ENCODE peak calls at places on chromosomes 6 and 20, in seven cellular contexts. F is ovary; C is tibial artery; D is mammary epithelial cell; Q is tibial nerve; S is CD4-positive, CD25-positive, alpha-beta regulatory T cell; Z is small intestine. T is an unnamed sample. For H3K4me1 and H3K27me3, the result is how much of the 10 kb centered on the place peaks cover.

GRCh38 chr6:13813621-13814175 is 659 bp downstream of the MCUR1 start:
- DNase-seq in F (peak), C (peak), D (peak), Q (no peak), S (no peak), Z (peak), T (peak)

GRCh38 chr6:170306324-170307079 is at the start of gene FAM120B:
- DNase-seq in F (peak), C (peak), D (peak), Q (peak), S (peak), Z (peak), T (peak)

GRCh38 chr6:10559492-10560150 is 38.5 kb downstream of the GCNT2 start:
- DNase-seq in F (no peak), C (no peak), D (no peak), Q (no peak), S (no peak), Z (no peak), T (no peak)

GRCh38 chr20:34582911-34583310 is 24.4 kb downstream of the MAP1LC3A start:
- DNase-seq in F (no peak), C (no peak), D (no peak), Q (no peak), S (no peak), Z (peak), T (peak)

GRCh38 chr6:31663087-31663960 is 1.5 kb downstream of the GPANK1 start:
- DNase-seq in F (no peak), C (no peak), D (peak), Q (no peak), S (no peak), Z (peak), T (peak)

GRCh38 chr6:42520786-42521607 is 42.8 kb upstream of the UBR2 start:
- DNase-seq in F (no peak), C (no peak), D (peak), Q (no peak), S (peak), Z (no peak), T (peak)

GRCh38 chr6:12103158-12103557 is 91.0 kb downstream of the HIVEP1 start:
- DNase-seq in F (no peak), C (no peak), D (no peak), Q (no peak), S (no peak), Z (no peak), T (no peak)

GRCh38 chr6:72272958-72273357 is 348.9 kb upstream of the KCNQ5 start:
- DNase-seq in F (no peak), C (no peak), D (no peak), Q (no peak), S (no peak), Z (no peak), T (peak)

GRCh38 chr6:110671447-110671846 is 143.8 kb downstream of the CDK19 start:
- DNase-seq in F (no peak), C (no peak), D (no peak), Q (no peak), S (no peak), Z (no peak), T (no peak)

DNA sequence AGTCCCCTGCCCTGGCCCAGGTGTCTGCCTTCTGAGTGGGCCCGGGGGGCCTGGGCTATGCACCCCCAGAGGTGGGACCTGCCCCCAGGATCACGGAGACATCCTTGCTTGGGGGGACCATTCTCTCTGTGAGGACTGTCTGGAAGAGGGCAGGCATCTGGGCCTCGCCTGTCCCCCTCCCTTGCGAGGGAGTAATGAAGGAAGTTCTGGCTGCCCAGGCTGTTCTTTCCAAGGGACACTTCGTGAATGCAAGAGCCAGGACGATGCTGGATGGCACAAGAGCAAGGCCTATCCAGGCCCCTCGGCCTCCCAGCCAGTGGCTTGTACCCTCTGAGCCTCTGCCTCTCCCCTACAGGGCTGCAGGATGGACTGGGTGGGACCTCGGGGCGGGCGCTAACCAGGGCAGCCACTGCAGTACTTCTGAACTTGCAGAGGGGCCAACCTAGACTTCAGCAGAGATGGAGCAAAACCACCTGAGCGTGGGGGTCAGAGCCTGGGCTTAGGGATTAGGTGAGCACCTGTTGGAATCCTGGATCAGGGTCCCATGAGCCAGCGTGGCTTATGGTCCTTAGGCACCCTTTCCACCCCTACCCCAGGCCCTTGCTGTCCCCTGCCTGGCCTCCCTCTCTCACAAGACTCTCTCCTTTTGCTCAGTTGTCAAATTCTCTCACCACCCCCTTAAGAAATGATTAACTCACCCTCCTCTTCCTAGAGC is 53.3 kb downstream of the CTCFL start:
- DNase-seq in F (no peak), C (no peak), D (no peak), Q (no peak), S (no peak), Z (no peak), T (no peak)
- H3K4me1 ChIP-seq in F (under half), C (under half), D (under half), Q (under half), S (under half), Z (under half), T (under half)

GRCh38 chr6:108157234-108157971 is 8.4 kb upstream of the NR2E1 start:
- DNase-seq in F (no peak), C (no peak), D (no peak), Q (no peak), S (no peak), Z (no peak), T (no peak)

GRCh38 chr6:108156938-108157233 is 8.9 kb upstream of the NR2E1 start:
- DNase-seq in F (no peak), C (no peak), D (no peak), Q (no peak), S (no peak), Z (no peak), T (no peak)

GRCh38 chr6:108160009-108160408 is 5.8 kb upstream of the NR2E1 start:
- DNase-seq in F (no peak), C (no peak), D (no peak), Q (no peak), S (no peak), Z (no peak), T (no peak)

GRCh38 chr6:108157972-108158441 is 7.8 kb upstream of the NR2E1 start:
- DNase-seq in F (no peak), C (no peak), D (no peak), Q (no peak), S (no peak), Z (no peak), T (no peak)

DNA sequence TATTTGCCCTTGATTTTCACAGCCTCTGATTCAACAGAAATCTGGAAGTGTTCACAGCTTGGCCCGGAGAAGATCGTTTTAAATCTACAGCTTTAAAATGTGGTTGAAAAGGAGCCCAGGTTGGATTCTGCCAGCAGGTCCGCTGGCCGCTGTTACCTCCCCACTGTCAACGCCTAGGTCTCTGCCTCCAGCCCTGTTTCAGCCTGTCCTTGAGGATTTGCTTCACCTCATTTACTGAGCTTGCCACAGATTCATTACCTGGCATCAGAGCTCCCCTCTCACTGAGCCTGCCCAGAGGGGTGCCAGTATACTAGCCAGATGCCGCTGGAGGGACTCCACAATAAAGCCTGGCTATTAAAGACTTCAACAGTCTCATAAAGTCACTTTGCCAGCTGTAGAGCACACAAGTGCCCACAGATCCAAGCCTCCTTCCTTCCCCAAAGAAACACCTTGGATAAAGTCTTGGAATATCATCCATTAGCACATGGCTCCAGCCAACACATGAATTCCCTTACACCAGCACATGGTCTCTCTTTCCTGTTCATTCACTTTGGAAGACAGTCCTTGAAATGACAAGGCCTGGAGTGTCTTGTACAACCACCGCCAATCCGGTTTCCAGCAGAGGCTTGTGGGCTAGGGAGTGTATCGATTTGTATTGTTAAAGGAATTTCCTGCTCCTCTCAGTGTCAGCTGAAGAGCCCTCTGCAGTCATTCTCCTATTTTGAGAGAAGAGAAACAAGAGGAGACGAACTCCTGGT is 9.5 kb upstream of the NR2E1 start:
- DNase-seq in F (no peak), C (no peak), D (peak), Q (no peak), S (no peak), Z (no peak), T (no peak)
- H3K27me3 ChIP-seq in F (under half), C (under half), D (under half), Q (half or more), S (half or more), Z (under half), T (half or more)

DNA sequence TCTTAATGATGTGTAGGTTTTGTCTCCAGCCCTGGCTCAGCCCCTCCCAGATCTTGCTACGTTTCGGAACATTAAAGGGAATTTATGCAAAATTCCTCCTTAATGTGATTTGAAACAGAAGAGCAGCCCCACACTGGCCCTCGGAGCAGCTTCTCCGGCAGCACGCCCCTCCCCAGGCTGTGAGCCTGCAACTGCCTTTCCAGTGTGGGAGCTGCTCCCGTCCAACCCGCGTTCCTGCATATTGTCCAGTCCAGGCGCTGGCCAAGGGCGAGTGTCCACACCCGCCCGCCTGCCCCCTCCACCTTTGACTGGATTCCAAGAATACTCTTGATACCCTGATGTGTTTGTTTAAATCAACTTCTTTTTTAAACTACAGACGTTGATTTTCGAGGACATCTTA is 257.2 kb downstream of the TAF4 start:
- DNase-seq in F (no peak), C (no peak), D (no peak), Q (no peak), S (no peak), Z (no peak), T (no peak)
- H3K4me1 ChIP-seq in F (under half), C (under half), D (under half), Q (under half), S (under half), Z (under half), T (under half)

GRCh38 chr6:158706369-158706982 is 56.6 kb downstream of the SYTL3 start:
- DNase-seq in F (peak), C (peak), D (peak), Q (peak), S (no peak), Z (peak), T (peak)
- H3K27me3 ChIP-seq in F (under half), C (under half), D (under half), Q (under half), S (under half), Z (under half), T (under half)

GRCh38 chr20:47499053-47499452 is 2.6 kb upstream of the NCOA3 start:
- DNase-seq in F (no peak), C (no peak), D (no peak), Q (no peak), S (no peak), Z (no peak), T (no peak)

GRCh38 chr20:47493954-47494293 is 7.8 kb upstream of the NCOA3 start:
- DNase-seq in F (no peak), C (no peak), D (peak), Q (no peak), S (no peak), Z (peak), T (no peak)

GRCh38 chr20:47498606-47499005 is 3.1 kb upstream of the NCOA3 start:
- DNase-seq in F (no peak), C (no peak), D (no peak), Q (no peak), S (no peak), Z (no peak), T (no peak)

GRCh38 chr20:47493175-47493953 is 8.3 kb upstream of the NCOA3 start:
- DNase-seq in F (peak), C (peak), D (peak), Q (peak), S (peak), Z (peak), T (peak)

GRCh38 chr20:47496118-47496517 is 5.6 kb upstream of the NCOA3 start:
- DNase-seq in F (no peak), C (no peak), D (no peak), Q (no peak), S (no peak), Z (no peak), T (no peak)
- H3K4me1 ChIP-seq in F (under half), C (under half), D (under half), Q (under half), S (under half), Z (under half), T (under half)

DNA sequence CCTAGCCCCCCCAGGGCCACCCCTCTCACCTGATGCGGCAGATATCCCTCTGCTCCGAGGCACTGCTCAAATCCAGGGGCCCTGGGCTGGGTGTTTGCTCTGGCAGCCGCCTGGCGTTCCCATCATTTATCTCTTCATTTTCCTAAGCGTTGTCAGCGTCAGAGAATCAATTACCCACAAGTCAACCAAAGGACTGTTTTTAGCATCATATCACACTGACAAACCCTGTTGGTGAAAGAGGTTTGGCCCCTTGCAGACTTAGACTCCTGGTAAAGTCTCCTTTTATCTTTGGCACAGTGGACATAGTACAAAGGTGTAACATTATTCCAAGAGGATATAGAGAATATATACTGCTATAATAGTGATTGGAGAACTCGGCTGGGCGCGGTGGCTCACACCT is at the start of gene GHRH:
- DNase-seq in F (no peak), C (no peak), D (no peak), Q (no peak), S (no peak), Z (peak), T (no peak)
- H3K27me3 ChIP-seq in F (under half), C (under half), D (under half), Q (under half), S (under half), Z (under half), T (under half)

GRCh38 chr20:47337413-47337812 is 19.1 kb downstream of the ZMYND8 start:
- DNase-seq in F (no peak), C (no peak), D (no peak), Q (no peak), S (no peak), Z (no peak), T (no peak)
- H3K4me1 ChIP-seq in F (under half), C (under half), D (under half), Q (under half), S (under half), Z (under half), T (under half)

GRCh38 chr6:155269765-155270164 is 6.0 kb downstream of the CLDN20 start:
- DNase-seq in F (no peak), C (no peak), D (no peak), Q (no peak), S (no peak), Z (no peak), T (no peak)

GRCh38 chr6:155273438-155273837 is 9.6 kb downstream of the CLDN20 start:
- DNase-seq in F (no peak), C (no peak), D (peak), Q (no peak), S (no peak), Z (no peak), T (peak)

GRCh38 chr6:155272353-155273222 is 8.8 kb downstream of the CLDN20 start:
- DNase-seq in F (no peak), C (no peak), D (no peak), Q (no peak), S (no peak), Z (no peak), T (peak)

GRCh38 chr6:155271145-155271544 is 7.3 kb downstream of the CLDN20 start:
- DNase-seq in F (no peak), C (no peak), D (no peak), Q (no peak), S (no peak), Z (no peak), T (no peak)

DNA sequence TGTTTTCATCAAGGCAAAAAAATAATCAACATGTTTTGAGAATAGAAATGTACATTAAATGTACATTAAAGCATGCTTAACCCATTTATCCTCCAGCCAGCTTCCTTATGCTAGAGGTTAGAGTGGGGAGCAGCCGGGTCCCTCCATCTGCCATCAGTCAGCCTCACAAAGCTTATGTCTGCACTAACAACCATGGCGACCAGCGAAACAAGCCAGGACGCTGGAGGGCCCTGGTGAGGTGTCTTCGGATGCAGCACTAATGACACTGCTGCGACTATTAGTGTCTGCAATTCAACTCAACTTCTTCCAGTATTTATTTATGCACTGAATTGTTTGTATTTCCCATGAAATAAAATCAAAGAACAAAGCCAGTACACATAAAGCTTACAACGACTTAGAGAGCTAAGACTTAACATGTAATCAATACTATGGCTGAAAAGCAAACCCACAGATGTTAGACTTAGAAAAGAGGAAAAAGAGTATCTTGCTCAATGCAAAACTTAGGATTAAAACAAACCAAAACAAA is 6.8 kb downstream of the CLDN20 start:
- DNase-seq in F (no peak), C (no peak), D (no peak), Q (no peak), S (no peak), Z (no peak), T (no peak)
- H3K27me3 ChIP-seq in F (under half), C (under half), D (under half), Q (under half), S (under half), Z (under half), T (under half)

GRCh38 chr20:37314099-37314498 is 24.6 kb downstream of the MANBAL start:
- DNase-seq in F (no peak), C (no peak), D (no peak), Q (no peak), S (no peak), Z (no peak), T (no peak)

GRCh38 chr20:37314617-37315292 is 25.3 kb downstream of the MANBAL start:
- DNase-seq in F (peak), C (peak), D (no peak), Q (peak), S (no peak), Z (no peak), T (no peak)

GRCh38 chr20:37311710-37312355 is 22.4 kb downstream of the MANBAL start:
- DNase-seq in F (no peak), C (no peak), D (no peak), Q (no peak), S (no peak), Z (no peak), T (no peak)

GRCh38 chr20:37315293-37316110 is 26.0 kb downstream of the MANBAL start:
- DNase-seq in F (peak), C (peak), D (peak), Q (peak), S (no peak), Z (no peak), T (peak)

DNA sequence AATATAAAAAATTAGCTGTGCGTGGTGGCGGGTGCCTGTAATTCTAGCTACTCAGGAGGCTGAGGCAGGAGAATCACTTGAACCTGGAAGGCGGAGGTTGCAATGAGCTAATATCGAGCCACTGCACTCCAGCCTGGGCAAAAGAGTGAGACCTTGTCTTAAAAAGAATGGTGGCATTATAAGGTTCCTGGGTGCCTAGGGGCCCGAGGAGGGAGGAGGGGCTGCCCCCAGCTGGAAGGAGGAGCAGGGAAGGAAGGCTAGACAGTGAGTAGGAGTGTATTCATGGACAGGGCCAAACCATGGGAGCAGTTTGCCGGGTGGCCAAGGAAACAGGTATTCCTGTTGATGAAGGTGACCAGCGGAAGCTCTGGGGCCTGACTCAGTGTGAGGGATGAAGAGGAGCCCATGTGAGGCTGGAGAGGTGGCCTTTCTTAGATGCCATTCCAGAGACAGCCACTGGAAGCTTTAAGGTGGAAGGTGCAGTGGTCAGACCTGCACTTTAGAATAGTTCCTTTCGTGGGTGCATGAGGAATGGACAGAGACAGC is 24.2 kb downstream of the MANBAL start:
- DNase-seq in F (no peak), C (no peak), D (no peak), Q (no peak), S (no peak), Z (no peak), T (no peak)
- H3K4me1 ChIP-seq in F (under half), C (under half), D (half or more), Q (under half), S (under half), Z (under half), T (under half)

DNA sequence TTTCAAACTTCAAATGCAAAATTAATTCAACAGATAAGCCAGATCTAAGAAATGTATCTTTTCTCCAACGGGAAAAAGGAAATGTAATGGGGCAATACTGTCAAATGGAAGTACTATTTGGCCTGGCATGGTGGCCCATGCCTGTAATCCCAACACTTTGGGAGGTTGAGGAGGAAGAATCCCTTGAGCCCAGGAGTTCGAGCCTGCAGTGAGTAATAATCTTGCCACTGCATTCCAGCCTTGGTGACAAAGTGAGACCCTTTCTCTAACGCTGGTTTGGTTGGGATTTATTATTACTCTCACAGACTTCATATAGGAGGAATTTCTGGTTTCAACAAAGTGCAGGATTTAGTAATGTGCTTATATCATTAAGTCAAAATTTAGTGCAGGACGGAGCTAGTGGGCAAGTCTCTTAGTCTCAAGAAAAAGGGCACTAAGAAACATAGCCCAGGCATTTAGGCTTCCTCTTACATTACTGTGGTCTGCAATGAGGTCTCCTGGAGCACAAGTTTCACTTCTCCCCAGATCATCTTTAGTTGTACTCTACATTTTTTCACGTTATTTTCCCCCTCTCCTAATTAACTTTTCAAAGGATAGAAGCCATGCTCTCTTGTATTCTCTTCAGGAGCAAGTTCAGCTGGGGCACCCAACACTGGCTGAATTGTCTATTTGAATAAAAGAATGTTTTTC is 23.1 kb downstream of the TRIM27 start:
- DNase-seq in F (no peak), C (no peak), D (no peak), Q (no peak), S (no peak), Z (no peak), T (no peak)
- H3K27me3 ChIP-seq in F (under half), C (under half), D (under half), Q (under half), S (under half), Z (under half), T (under half)